ENCODE peak calls at places on chromosomes 4 and X, in nine cellular contexts. F is HCT116, G is tibial nerve, M is ovary, K is breast epithelium, T is tibial artery, I is left ventricle myocardium inferior, A is cardiac muscle cell, X is hepatocyte. V is an unnamed sample.

GRCh38 chr4:115711575-115711974 is 598.2 kb upstream of the NDST4 start:
- DNase-seq in T (no peak), X (peak; percentile 13), G (no peak), A (no peak), F (no peak), K (no peak), I (no peak), M (no peak), V (no peak)

GRCh38 chrX:132592880-132593279 is 104.0 kb upstream of the MBNL3 start:
- DNase-seq in K (no peak), X (peak; percentile 25), F (no peak), T (no peak), I (no peak), G (peak; percentile 4), A (peak; percentile 15), M (no peak), V (no peak)

GRCh38 chrX:52422884-52423283 is 54.1 kb downstream of the XAGE2 start:
- DNase-seq in I (no peak), F (no peak), M (no peak), G (no peak), X (no peak), T (no peak), A (peak; percentile 69), K (no peak), V (no peak)

GRCh38 chr4:47945930-47946726 is 31.7 kb upstream of the NFXL1 start:
- DNase-seq in I (no peak), T (no peak), M (no peak), K (no peak), X (no peak), A (no peak), F (no peak), G (no peak), V (no peak)

GRCh38 chr4:3212391-3213100 is 36.4 kb upstream of the MSANTD1 start:
- DNase-seq in G (no peak), A (no peak), T (peak; percentile 9), K (peak; percentile 19), M (no peak), F (no peak), I (no peak), X (no peak), V (no peak)

GRCh38 chr4:136392576-136392975 is 1139.7 kb downstream of the PCDH18 start:
- DNase-seq in K (no peak), T (no peak), I (no peak), A (no peak), M (no peak), X (no peak), F (no peak), G (no peak), V (no peak)

GRCh38 chr4:30770049-30770549 is 49.9 kb downstream of the PCDH7 start:
- DNase-seq in M (no peak), X (no peak), T (no peak), G (no peak), F (peak; percentile 97), A (peak; percentile 49), K (no peak), I (no peak), V (no peak)

GRCh38 chr4:8779371-8779988 is 92.2 kb downstream of the HMX1 start:
- DNase-seq in G (no peak), X (peak; percentile 37), F (no peak), M (no peak), T (no peak), K (no peak), I (no peak), A (no peak), V (no peak)

GRCh38 chrX:50093627-50094026 is 107.2 kb downstream of the AKAP4 start:
- DNase-seq in X (no peak), T (no peak), K (no peak), G (no peak), M (no peak), I (no peak), F (no peak), A (no peak), V (no peak)

GRCh38 chr4:106019771-106020170 is 124.5 kb downstream of the NPNT start:
- DNase-seq in X (no peak), A (peak; percentile 31), I (no peak), M (no peak), F (no peak), G (no peak), T (no peak), K (no peak), V (no peak)

GRCh38 chr4:31349907-31350306 is 629.7 kb downstream of the PCDH7 start:
- DNase-seq in F (no peak), G (no peak), A (no peak), X (no peak), M (no peak), K (no peak), I (no peak), T (no peak), V (no peak)

DNA sequence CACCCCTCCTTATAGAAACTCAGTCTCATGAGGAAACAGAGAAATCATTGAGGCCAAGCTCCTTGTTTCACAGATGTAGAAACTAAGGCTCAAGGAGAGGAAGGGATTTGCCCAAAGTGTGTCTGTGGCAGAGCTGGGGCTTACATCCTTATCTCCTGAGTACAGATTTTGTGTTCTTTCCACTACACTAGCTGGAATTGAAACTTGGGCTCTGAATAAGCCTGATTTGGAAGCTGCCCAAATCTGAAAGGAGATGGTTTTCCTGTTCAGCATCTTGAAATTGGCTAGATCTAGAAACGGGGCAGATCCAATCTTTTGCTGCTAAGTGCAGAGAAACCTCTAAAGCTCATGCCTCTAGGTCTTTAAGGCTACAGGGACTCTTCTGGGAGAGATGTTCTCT is 24.3 kb downstream of the AWAT2 start:
- DNase-seq in A (peak; percentile 78), F (no peak), I (no peak), X (no peak), T (no peak), M (no peak), G (no peak), K (no peak), V (no peak)
- H3K27me3 ChIP-seq in A (no peaks in the 10 kb centered on the region), F (no peaks in the 10 kb centered on the region), I (no peaks in the 10 kb centered on the region), X (no peaks in the 10 kb centered on the region), T (no peaks in the 10 kb centered on the region), M (no peaks in the 10 kb centered on the region), G (peaks cover 20% of the 10 kb centered on the region), K (peaks cover 54% of the 10 kb centered on the region), V (no peaks in the 10 kb centered on the region)

DNA sequence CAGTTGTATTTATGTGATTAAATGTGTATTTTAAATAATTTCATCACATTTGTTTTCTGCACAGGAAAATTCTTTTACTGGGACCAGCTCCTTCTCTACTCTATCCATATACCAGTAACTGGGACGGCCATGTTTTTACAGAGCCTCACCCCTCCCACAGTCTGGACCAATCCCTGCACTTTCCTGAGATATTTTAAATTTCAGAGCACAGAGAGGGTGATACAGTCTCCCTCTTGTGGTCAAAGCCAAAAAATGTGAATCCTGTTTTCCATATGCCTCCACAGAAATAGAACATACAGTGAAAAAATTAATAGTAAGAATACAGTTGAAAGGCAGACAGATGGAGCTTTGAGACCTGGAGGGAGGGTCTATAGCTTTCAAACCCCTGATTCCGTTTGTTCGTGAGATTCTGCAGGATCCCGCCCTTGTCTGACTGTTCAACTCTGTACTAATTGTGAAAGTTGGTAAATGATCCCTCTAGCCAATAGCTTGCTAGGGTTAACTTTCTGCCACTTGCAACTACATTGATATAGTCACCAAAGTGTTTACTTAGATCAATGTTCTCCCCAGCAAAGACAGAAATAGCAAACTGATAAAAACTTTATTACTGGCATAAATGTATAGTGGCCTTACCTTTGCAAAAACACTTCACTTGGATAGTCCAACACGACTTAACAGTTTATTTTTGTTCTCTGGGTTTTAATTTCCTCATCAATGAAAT is 172.2 kb downstream of the PPARGC1A start:
- DNase-seq in T (no peak), F (no peak), I (no peak), A (peak; percentile 43), M (no peak), G (no peak), X (peak; percentile 18), K (no peak), V (no peak)
- TF ChIP-seq CTCF in T (no peak), F (peak; percentile 15), I (peak; percentile 52), A (peak; percentile 35), M (no peak), G (no peak), X (peak; percentile 51), K (no peak), V (no peak)

GRCh38 chr4:178198691-178199090 is 756.5 kb upstream of the AGA start:
- DNase-seq in G (no peak), X (no peak), F (no peak), T (no peak), A (no peak), M (no peak), I (no peak), K (no peak), V (no peak)
- H3K27ac ChIP-seq in G (no peak overlapping the region), X (no peak overlapping the region), F (no peak overlapping the region), T (no peak overlapping the region), A (peak overlapping the region; percentile 96), M (no peak overlapping the region), I (no peak overlapping the region), K (no peak overlapping the region), V (no peak overlapping the region)

GRCh38 chrX:27251369-27251768 is 211.8 kb downstream of the PPP4R3C start:
- DNase-seq in F (no peak), T (no peak), K (no peak), M (no peak), G (no peak), I (no peak), X (no peak), A (no peak), V (no peak)

GRCh38 chrX:27254663-27255062 is 208.5 kb downstream of the PPP4R3C start:
- DNase-seq in T (no peak), A (no peak), X (no peak), K (no peak), G (no peak), F (no peak), M (no peak), I (no peak), V (no peak)
- H3K27me3 ChIP-seq in T (no peaks in the 10 kb centered on the region), A (no peaks in the 10 kb centered on the region), X (no peaks in the 10 kb centered on the region), K (no peaks in the 10 kb centered on the region), G (no peaks in the 10 kb centered on the region), F (no peaks in the 10 kb centered on the region), M (no peaks in the 10 kb centered on the region), I (no peaks in the 10 kb centered on the region), V (no peaks in the 10 kb centered on the region)

GRCh38 chr4:53702334-53703266 is 111.3 kb upstream of the LNX1 start:
- DNase-seq in A (peak; percentile 95), X (peak; percentile 68), M (peak; percentile 81), K (peak; percentile 76), F (no peak), I (peak; percentile 89), T (peak; percentile 87), G (peak; percentile 75), V (peak; percentile 14)
- TF ChIP-seq CTCF in A (no peak), X (peak; percentile 18), M (no peak), K (no peak), F (peak; percentile 22), I (peak; percentile 38), T (no peak), G (no peak), V (no peak)

DNA sequence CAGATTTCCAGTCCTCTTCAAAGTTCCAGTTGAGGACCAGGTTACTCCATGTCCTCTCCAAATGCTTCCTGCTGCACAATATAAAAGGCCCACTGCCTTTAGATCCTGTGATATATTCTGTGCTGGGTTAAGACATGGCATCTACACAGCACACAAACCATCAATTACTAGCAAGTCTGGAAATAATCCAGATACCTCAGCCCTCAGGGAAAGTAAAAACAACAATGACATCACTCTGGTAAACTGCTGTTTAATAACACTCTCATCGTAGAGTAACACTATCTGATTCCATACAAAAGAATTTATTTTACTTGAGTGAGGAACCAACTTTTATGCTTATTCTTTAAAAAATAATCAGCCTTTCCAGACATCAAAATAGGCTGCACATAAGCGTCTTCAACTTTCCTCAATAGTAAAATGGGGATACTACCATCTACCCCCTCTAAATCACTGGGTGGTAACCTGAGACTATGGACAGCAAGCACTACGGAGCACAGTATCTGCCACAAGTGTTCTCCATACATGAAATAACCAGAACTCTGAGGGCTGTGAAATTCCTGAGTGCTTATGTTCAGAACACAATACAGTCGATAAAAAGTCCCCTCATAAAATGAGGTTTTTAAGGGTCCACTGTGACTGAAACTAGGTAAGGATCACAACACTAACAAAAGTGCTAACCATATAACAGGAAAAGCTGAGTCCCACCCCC is 53.4 kb downstream of the ABCG2 start:
- DNase-seq in X (peak; percentile 14), G (no peak), F (no peak), K (no peak), T (no peak), A (peak; percentile 26), I (no peak), M (no peak), V (no peak)
- H3K27ac ChIP-seq in X (peak overlapping the region; percentile 4), G (no peak overlapping the region), F (no peak overlapping the region), K (no peak overlapping the region), T (no peak overlapping the region), A (no peak overlapping the region), I (no peak overlapping the region), M (no peak overlapping the region), V (no peak overlapping the region)